ENCODE peak calls at places on chromosomes 2 and 18, in four cellular contexts. One of them, this sample, is unnamed. For H3K4me1, the result is how much of the 10 kb centered on the place peaks cover.

GRCh38 chr2:99881901-99882591 is 260.3 kb downstream of the AFF3 start:
- DNase-seq in tibial nerve: no peak
- DNase-seq in transverse colon: no peak
- DNase-seq in IMR-90: peak
- DNase-seq in this sample: no peak

GRCh38 chr2:27622921-27623384 is 5.9 kb downstream of the CCDC121 start:
- DNase-seq in tibial nerve: no peak
- DNase-seq in transverse colon: no peak
- DNase-seq in IMR-90: peak
- DNase-seq in this sample: no peak

GRCh38 chr2:178732913-178733312 is 74.3 kb downstream of the TTN start:
- DNase-seq in tibial nerve: no peak
- DNase-seq in transverse colon: no peak
- DNase-seq in IMR-90: no peak
- DNase-seq in this sample: no peak

GRCh38 chr2:231394201-231395141 is 1.0 kb upstream of the B3GNT7 start:
- DNase-seq in tibial nerve: no peak
- DNase-seq in transverse colon: no peak
- DNase-seq in IMR-90: no peak
- DNase-seq in this sample: no peak

GRCh38 chr2:234469251-234469845 is 27.5 kb downstream of the ARL4C start:
- DNase-seq in tibial nerve: no peak
- DNase-seq in transverse colon: no peak
- DNase-seq in IMR-90: peak
- DNase-seq in this sample: no peak

GRCh38 chr18:54948350-54948837 is 10.9 kb downstream of the CCDC68 start:
- DNase-seq in tibial nerve: no peak
- DNase-seq in transverse colon: no peak
- DNase-seq in IMR-90: peak
- DNase-seq in this sample: no peak

GRCh38 chr2:239625913-239626734 is 225.3 kb upstream of the HDAC4 start:
- DNase-seq in tibial nerve: no peak
- DNase-seq in transverse colon: no peak
- DNase-seq in IMR-90: no peak
- DNase-seq in this sample: no peak

GRCh38 chr2:201913197-201913596 is 106.9 kb downstream of the CDK15 start:
- DNase-seq in tibial nerve: no peak
- DNase-seq in transverse colon: no peak
- DNase-seq in IMR-90: peak
- DNase-seq in this sample: no peak

GRCh38 chr2:227582369-227582768 is 16.3 kb upstream of the SCYGR2 start:
- DNase-seq in tibial nerve: no peak
- DNase-seq in transverse colon: no peak
- DNase-seq in IMR-90: no peak
- DNase-seq in this sample: no peak

GRCh38 chr2:179264238-179265081 is at the start of gene SESTD1:
- DNase-seq in tibial nerve: peak
- DNase-seq in transverse colon: peak
- DNase-seq in IMR-90: peak
- DNase-seq in this sample: peak

GRCh38 chr18:26290388-26290787 is 64.1 kb downstream of the TAF4B start:
- DNase-seq in tibial nerve: no peak
- DNase-seq in transverse colon: no peak
- DNase-seq in IMR-90: no peak
- DNase-seq in this sample: no peak

GRCh38 chr18:26286008-26286407 is 59.8 kb downstream of the TAF4B start:
- DNase-seq in tibial nerve: no peak
- DNase-seq in transverse colon: no peak
- DNase-seq in IMR-90: no peak
- DNase-seq in this sample: no peak
- H3K4me1 ChIP-seq in tibial nerve: under half
- H3K4me1 ChIP-seq in transverse colon: under half
- H3K4me1 ChIP-seq in IMR-90: under half
- H3K4me1 ChIP-seq in this sample: under half

GRCh38 chr2:134133622-134134312 is 120.1 kb upstream of the MGAT5 start:
- DNase-seq in tibial nerve: no peak
- DNase-seq in transverse colon: no peak
- DNase-seq in IMR-90: no peak
- DNase-seq in this sample: peak
- TF ChIP-seq POLR2A in tibial nerve: no peak
- TF ChIP-seq POLR2A in transverse colon: no peak
- TF ChIP-seq POLR2A in IMR-90: no peak
- TF ChIP-seq POLR2A in this sample: no peak

GRCh38 chr18:46715062-46715461 is 41.8 kb downstream of the ST8SIA5 start:
- DNase-seq in tibial nerve: no peak
- DNase-seq in transverse colon: no peak
- DNase-seq in IMR-90: no peak
- DNase-seq in this sample: no peak

GRCh38 chr18:46716336-46716735 is 40.5 kb downstream of the ST8SIA5 start:
- DNase-seq in tibial nerve: no peak
- DNase-seq in transverse colon: no peak
- DNase-seq in IMR-90: no peak
- DNase-seq in this sample: no peak

GRCh38 chr18:46711444-46711863 is 45.4 kb downstream of the ST8SIA5 start:
- DNase-seq in tibial nerve: no peak
- DNase-seq in transverse colon: no peak
- DNase-seq in IMR-90: no peak
- DNase-seq in this sample: peak

GRCh38 chr18:46716827-46717226 is 40.0 kb downstream of the ST8SIA5 start:
- DNase-seq in tibial nerve: no peak
- DNase-seq in transverse colon: no peak
- DNase-seq in IMR-90: no peak
- DNase-seq in this sample: no peak

GRCh38 chr18:46712406-46712805 is 44.4 kb downstream of the ST8SIA5 start:
- DNase-seq in tibial nerve: no peak
- DNase-seq in transverse colon: no peak
- DNase-seq in IMR-90: peak
- DNase-seq in this sample: no peak
- H3K4me1 ChIP-seq in tibial nerve: under half
- H3K4me1 ChIP-seq in transverse colon: under half
- H3K4me1 ChIP-seq in IMR-90: under half
- H3K4me1 ChIP-seq in this sample: under half

GRCh38 chr2:43038034-43038719 is 188.2 kb downstream of the ZFP36L2 start:
- DNase-seq in tibial nerve: no peak
- DNase-seq in transverse colon: no peak
- DNase-seq in IMR-90: peak
- DNase-seq in this sample: no peak
- TF ChIP-seq POLR2A in tibial nerve: no peak
- TF ChIP-seq POLR2A in transverse colon: no peak
- TF ChIP-seq POLR2A in IMR-90: no peak
- TF ChIP-seq POLR2A in this sample: no peak

GRCh38 chr2:113858764-113859163 is 31.1 kb upstream of the ACTR3 start:
- DNase-seq in tibial nerve: no peak
- DNase-seq in transverse colon: no peak
- DNase-seq in IMR-90: peak
- DNase-seq in this sample: no peak
- H3K4me1 ChIP-seq in tibial nerve: under half
- H3K4me1 ChIP-seq in transverse colon: under half
- H3K4me1 ChIP-seq in IMR-90: under half
- H3K4me1 ChIP-seq in this sample: under half

GRCh38 chr2:68466778-68467076 is 367 bp downstream of the FBXO48 start:
- DNase-seq in tibial nerve: no peak
- DNase-seq in transverse colon: no peak
- DNase-seq in IMR-90: no peak
- DNase-seq in this sample: no peak

GRCh38 chr2:68466361-68466777 is 725 bp downstream of the FBXO48 start:
- DNase-seq in tibial nerve: no peak
- DNase-seq in transverse colon: peak
- DNase-seq in IMR-90: peak
- DNase-seq in this sample: no peak

GRCh38 chr2:68465081-68465916 is 1.8 kb downstream of the FBXO48 start:
- DNase-seq in tibial nerve: no peak
- DNase-seq in transverse colon: no peak
- DNase-seq in IMR-90: peak
- DNase-seq in this sample: no peak

GRCh38 chr2:68468801-68469200 is 1.4 kb downstream of the APLF start:
- DNase-seq in tibial nerve: no peak
- DNase-seq in transverse colon: no peak
- DNase-seq in IMR-90: no peak
- DNase-seq in this sample: no peak

DNA sequence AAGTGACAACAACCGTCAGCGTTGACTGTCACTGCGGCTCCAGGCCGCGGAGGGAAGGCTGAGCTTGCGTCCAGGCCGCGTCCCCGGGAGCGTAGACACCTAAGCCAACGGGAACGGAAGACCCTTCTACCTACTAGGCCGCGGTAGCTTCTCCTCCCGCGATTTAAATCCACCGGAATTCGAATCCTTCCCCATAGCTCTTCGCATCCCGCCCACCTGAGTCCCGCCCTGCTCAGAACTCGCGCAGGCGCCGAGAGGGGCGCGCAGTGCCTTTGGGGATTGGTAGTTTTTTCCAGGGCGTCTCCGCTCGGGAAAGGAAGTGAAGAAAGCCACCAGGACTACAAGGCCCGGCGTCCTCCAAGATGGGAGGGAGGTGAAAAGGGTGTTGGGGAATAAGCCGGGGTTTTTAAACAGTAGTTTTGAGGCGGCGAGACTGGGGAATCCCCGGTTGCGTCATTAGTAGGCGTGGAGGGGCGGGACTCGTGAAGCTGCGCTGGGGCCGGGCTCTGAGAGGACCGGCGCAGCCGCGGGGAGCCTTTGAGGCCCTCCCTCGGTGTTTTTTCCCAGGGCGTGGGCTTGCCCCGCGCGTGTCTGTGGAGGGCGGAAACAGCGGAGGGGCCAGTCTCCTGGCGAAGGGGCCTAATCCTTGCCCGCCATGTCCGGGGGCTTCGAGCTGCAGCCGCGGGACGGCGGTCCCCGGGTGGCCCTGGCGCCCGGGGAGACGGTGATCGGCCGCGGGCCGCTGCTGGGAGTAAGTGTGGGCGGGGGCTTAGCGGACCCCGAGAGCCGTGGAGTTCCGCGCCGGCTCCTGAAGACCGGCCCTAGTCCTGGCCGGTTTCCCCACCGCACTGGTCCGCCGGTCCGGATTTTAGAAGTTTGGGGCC is at the start of the genes APLF and FBXO48:
- DNase-seq in tibial nerve: peak
- DNase-seq in transverse colon: peak
- DNase-seq in IMR-90: peak
- DNase-seq in this sample: peak
- TF ChIP-seq POLR2A in tibial nerve: peak
- TF ChIP-seq POLR2A in transverse colon: peak
- TF ChIP-seq POLR2A in IMR-90: peak
- TF ChIP-seq POLR2A in this sample: peak

This sample was measured in heart left ventricle.